ENCODE peak calls at places on chromosomes 1 and 21, in five cellular contexts. T, W, G, Q and B are unnamed samples. For H3K36me3, the result is how much of the 10 kb centered on the place peaks cover.

GRCh38 chr1:20630730-20631129 is 2.5 kb upstream of the PINK1 start:
- DNase-seq in T (no peak), G (no peak), Q (no peak), W (no peak), B (no peak)

GRCh38 chr1:87146986-87147385 is 181.7 kb upstream of the LMO4 start:
- DNase-seq in G (no peak), W (no peak), T (no peak), Q (no peak), B (no peak)

GRCh38 chr1:7485086-7485780 is 285.9 kb upstream of the VAMP3 start:
- DNase-seq in G (no peak), Q (no peak), W (no peak), T (no peak), B (no peak)

GRCh38 chr1:220956861-220957605 is 77.8 kb downstream of the HLX start:
- DNase-seq in Q (no peak), G (peak), W (no peak), T (no peak), B (peak)

GRCh38 chr1:156356262-156356874 is 12.6 kb upstream of the RHBG start:
- DNase-seq in G (no peak), Q (no peak), W (no peak), T (no peak), B (no peak)

GRCh38 chr1:181179980-181180964 is 91.8 kb downstream of the IER5 start:
- DNase-seq in T (no peak), Q (peak), G (peak), W (peak), B (no peak)

GRCh38 chr1:204735042-204735441 is 49.5 kb upstream of the LRRN2 start:
- DNase-seq in T (no peak), G (no peak), Q (no peak), W (no peak), B (no peak)

GRCh38 chr1:229371624-229372023 is 28.8 kb upstream of the CCSAP start:
- DNase-seq in T (no peak), W (no peak), G (no peak), Q (no peak), B (peak)

GRCh38 chr1:8712413-8713229 is 104.8 kb downstream of the RERE start:
- DNase-seq in T (no peak), W (no peak), Q (no peak), G (no peak), B (no peak)

GRCh38 chr1:175857756-175858155 is 114.4 kb upstream of the TNR start:
- DNase-seq in G (no peak), T (no peak), W (no peak), Q (no peak), B (no peak)

GRCh38 chr1:20634594-20635084 is 1.4 kb downstream of the PINK1 start:
- DNase-seq in Q (peak), T (peak), W (no peak), G (no peak), B (no peak)

GRCh38 chr1:63797056-63797726 is 23.4 kb downstream of the ROR1 start:
- DNase-seq in G (no peak), T (no peak), W (no peak), Q (no peak), B (no peak)

GRCh38 chr1:153277852-153278251 is 18.4 kb downstream of the LORICRIN start:
- DNase-seq in Q (no peak), W (no peak), T (no peak), G (no peak), B (no peak)

GRCh38 chr1:198157241-198157846 is 546 bp downstream of the NEK7 start:
- DNase-seq in T (peak), Q (peak), G (peak), W (peak), B (peak)

GRCh38 chr1:109687641-109688499 is at the start of gene GSTM1:
- DNase-seq in Q (peak), T (no peak), W (peak), G (no peak), B (no peak)

GRCh38 chr1:159868766-159869165 is 6.3 kb upstream of the VSIG8 start:
- DNase-seq in G (no peak), T (no peak), Q (no peak), W (no peak), B (no peak)

GRCh38 chr21:16775056-16775455 is 737.8 kb upstream of the CXADR start:
- DNase-seq in G (no peak), Q (no peak), T (no peak), W (no peak), B (no peak)

GRCh38 chr1:162502928-162503327 is 5.3 kb downstream of the UHMK1 start:
- DNase-seq in T (no peak), Q (no peak), G (no peak), W (no peak), B (no peak)

GRCh38 chr1:207828485-207829158 is 76.8 kb downstream of the CD46 start:
- DNase-seq in W (peak), T (peak), Q (peak), G (peak), B (peak)

GRCh38 chr1:115430717-115431116 is 92.7 kb upstream of the NGF start:
- DNase-seq in G (no peak), T (no peak), W (no peak), Q (no peak), B (no peak)

GRCh38 chr1:29648798-29649374 is 412.6 kb downstream of the PTPRU start:
- DNase-seq in G (no peak), Q (no peak), T (no peak), W (no peak), B (no peak)

GRCh38 chr1:182803846-182804245 is 14.3 kb downstream of the NPL start:
- DNase-seq in T (no peak), G (no peak), Q (no peak), W (no peak), B (no peak)

GRCh38 chr1:119774746-119775495 is 6.2 kb upstream of the HMGCS2 start:
- DNase-seq in G (no peak), T (no peak), Q (no peak), W (no peak), B (no peak)

GRCh38 chr1:226826479-226827245 is 43.8 kb upstream of the PSEN2 start:
- DNase-seq in T (no peak), G (no peak), Q (no peak), W (no peak), B (no peak)

GRCh38 chr21:38322551-38322950 is 65.8 kb downstream of the KCNJ15 start:
- DNase-seq in G (no peak), W (no peak), Q (no peak), T (no peak), B (no peak)

GRCh38 chr1:28509705-28510349 is 4.0 kb downstream of the RCC1 start:
- DNase-seq in Q (no peak), W (no peak), T (no peak), G (no peak), B (no peak)

GRCh38 chr1:244316407-244316806 is 135.3 kb downstream of the ADSS2 start:
- DNase-seq in T (peak), W (no peak), Q (no peak), G (no peak), B (no peak)

GRCh38 chr21:35113064-35113463 is 64.0 kb upstream of the RUNX1 start:
- DNase-seq in G (no peak), W (no peak), T (no peak), Q (no peak), B (no peak)

GRCh38 chr1:156677616-156678596 is 699 bp upstream of the NES start:
- DNase-seq in T (no peak), Q (peak), W (peak), G (peak), B (peak)

GRCh38 chr1:184791199-184791935 is 36.7 kb upstream of the EDEM3 start:
- DNase-seq in G (no peak), T (no peak), Q (no peak), W (no peak), B (no peak)

GRCh38 chr1:46692806-46693770 is 21.4 kb downstream of the TEX38 start:
- DNase-seq in W (no peak), T (no peak), Q (no peak), G (no peak), B (no peak)
- H3K36me3 ChIP-seq in W (under half), T (under half), Q (half or more), G (under half), B (half or more)

GRCh38 chr1:224411766-224412165 is 22.8 kb downstream of the WDR26 start:
- DNase-seq in W (no peak), G (no peak), Q (no peak), T (no peak), B (no peak)
- H3K36me3 ChIP-seq in W (under half), G (under half), Q (half or more), T (under half), B (half or more)

GRCh38 chr1:32047701-32048100 is 25.0 kb upstream of the TMEM39B start:
- DNase-seq in G (no peak), W (no peak), T (no peak), Q (no peak), B (no peak)
- H3K36me3 ChIP-seq in G (under half), W (under half), T (under half), Q (under half), B (half or more)

GRCh38 chr21:41745026-41745820 is 21.6 kb downstream of the RIPK4 start:
- DNase-seq in G (no peak), Q (no peak), T (no peak), W (no peak), B (no peak)

GRCh38 chr21:41746744-41747006 is 20.2 kb downstream of the RIPK4 start:
- DNase-seq in W (no peak), T (no peak), Q (no peak), G (no peak), B (no peak)

GRCh38 chr21:41744028-41744940 is 22.6 kb downstream of the RIPK4 start:
- DNase-seq in T (no peak), W (no peak), Q (no peak), G (no peak), B (no peak)

GRCh38 chr21:41747943-41748738 is 18.7 kb downstream of the RIPK4 start:
- DNase-seq in G (no peak), Q (no peak), T (no peak), W (no peak), B (no peak)

DNA sequence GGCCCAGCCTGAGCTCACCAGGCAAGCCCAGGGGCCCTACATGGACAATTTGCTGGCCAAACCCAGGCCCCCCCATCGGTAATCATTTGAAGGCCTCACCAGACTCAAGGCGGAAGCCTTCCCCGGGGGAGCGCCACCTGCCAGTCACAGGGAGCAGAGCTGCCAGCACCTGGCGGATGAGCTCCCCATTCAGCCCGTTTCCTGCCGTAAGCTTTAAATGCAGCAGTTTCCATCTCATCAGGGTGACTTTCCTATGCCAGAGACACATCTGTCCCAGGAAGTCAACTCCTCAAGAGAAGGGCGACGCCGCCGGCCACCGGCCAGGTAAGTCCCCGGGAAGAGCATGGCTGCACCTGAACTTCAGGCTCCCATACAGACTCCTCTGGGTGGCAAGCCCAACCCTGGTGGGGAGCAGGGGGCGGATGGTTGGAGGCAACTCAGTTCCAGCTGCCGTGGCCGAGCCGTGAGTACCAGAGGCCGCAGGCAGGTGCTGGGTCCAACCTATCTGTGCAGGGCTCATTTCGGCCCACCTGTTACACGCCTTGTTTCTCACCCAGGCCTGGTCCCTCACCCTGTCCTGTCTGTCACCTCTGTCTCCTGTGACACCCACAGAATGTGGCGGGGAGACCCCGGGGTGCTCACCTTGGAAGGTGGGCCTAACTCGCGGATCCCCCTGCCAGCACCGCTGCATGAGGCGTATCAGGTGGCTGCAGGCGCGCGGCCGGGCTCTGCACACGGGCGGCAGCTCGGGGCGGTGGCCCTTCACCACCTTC is 20.7 kb downstream of the RIPK4 start:
- DNase-seq in G (no peak), Q (no peak), T (no peak), W (no peak), B (no peak)
- H3K36me3 ChIP-seq in G (under half), Q (under half), T (under half), W (under half), B (under half)

GRCh38 chr1:88916883-88917282 is 25.5 kb upstream of the GTF2B start:
- DNase-seq in Q (no peak), W (no peak), T (no peak), G (no peak), B (no peak)

GRCh38 chr1:88917321-88918025 is 26.1 kb upstream of the GTF2B start:
- DNase-seq in W (no peak), Q (no peak), T (no peak), G (no peak), B (no peak)

GRCh38 chr1:88922214-88922613 is 30.8 kb upstream of the GTF2B start:
- DNase-seq in T (no peak), G (no peak), W (no peak), Q (no peak), B (no peak)

GRCh38 chr1:88923224-88923623 is 31.9 kb upstream of the GTF2B start:
- DNase-seq in G (no peak), W (no peak), Q (no peak), T (no peak), B (no peak)

DNA sequence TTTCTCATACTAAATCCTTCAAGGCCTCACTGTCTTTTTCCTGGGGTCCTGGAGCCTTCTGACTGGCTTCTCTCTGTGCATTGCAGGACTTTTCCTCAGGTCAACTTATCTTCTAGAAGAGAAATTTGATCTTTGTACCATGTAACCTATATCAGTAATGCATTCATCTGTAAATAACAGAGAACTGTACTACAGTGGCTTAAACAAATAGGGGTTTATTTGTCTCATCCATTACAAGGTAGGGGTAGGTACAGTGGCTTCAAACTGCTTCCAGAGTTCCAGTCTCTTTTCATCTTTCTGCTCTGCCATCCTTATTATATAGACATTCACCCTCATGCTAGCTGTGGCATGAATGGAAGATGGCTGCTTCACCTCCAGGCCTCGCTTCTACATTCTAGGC is 29.5 kb upstream of the GTF2B start:
- DNase-seq in W (no peak), Q (no peak), G (no peak), T (no peak), B (no peak)
- H3K36me3 ChIP-seq in W (under half), Q (under half), G (under half), T (under half), B (half or more)

DNA sequence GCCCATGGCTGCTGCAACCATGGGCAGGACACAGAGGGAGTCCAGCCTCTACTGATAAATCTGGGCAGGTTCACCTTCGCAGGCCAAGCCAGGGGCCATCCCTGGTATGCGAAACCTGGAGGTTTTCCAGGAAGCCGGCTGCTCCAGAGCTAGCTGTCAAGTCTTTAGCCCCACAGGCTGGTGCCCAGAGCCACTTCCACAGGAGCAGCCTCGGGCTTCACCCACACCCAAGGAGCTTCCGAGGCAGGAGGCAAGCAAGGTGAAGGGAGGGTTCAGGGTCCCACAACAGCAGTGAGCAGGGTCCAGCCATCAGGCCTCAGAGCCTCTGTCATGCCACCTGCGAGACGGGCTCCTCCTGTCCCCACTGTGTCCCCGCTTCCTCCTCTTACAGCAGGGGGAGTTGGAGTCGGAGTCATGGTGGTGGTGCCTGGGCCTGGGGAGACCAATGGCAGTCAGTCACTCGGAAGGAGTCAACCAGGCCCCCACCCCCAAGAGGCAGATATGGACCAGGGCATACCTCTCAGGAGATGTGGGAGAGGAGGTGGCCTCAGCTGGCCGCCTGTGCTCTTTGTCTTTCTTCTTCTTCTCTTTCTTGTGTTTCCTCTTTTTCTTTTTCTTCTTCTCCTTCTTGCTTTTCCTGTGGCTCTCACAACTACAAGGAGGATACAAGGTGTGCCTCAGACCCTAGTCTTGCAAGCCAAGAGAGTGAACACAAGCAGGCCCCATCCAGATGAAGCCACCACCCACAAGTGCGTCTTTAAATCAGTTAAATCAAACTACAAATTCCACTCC is 2.1 kb downstream of the C1orf35 start:
- DNase-seq in Q (peak), T (no peak), W (no peak), G (no peak), B (no peak)
- H3K36me3 ChIP-seq in Q (half or more), T (under half), W (under half), G (under half), B (half or more)

DNA sequence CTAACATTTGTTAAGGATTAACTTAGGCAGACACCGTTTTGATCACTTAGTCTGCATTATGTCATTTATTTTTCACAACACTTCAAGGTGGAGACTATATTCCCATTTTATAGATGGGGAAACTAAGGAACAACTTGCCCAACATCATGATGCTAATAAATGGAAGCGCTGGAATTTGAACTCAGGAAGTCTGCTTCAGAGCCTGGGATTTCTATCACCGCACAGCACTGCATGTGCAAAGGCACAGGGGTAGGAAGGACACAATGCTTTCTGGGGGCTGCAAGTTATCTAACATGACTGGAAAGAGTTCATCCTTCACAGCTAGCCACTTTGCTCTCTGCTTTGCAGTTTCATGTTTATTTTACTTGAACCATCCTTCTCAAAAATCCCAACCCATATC is 100.5 kb downstream of the UBR4 start:
- DNase-seq in Q (no peak), G (no peak), T (no peak), W (no peak), B (no peak)
- H3K36me3 ChIP-seq in Q (half or more), G (under half), T (half or more), W (under half), B (half or more)

DNA sequence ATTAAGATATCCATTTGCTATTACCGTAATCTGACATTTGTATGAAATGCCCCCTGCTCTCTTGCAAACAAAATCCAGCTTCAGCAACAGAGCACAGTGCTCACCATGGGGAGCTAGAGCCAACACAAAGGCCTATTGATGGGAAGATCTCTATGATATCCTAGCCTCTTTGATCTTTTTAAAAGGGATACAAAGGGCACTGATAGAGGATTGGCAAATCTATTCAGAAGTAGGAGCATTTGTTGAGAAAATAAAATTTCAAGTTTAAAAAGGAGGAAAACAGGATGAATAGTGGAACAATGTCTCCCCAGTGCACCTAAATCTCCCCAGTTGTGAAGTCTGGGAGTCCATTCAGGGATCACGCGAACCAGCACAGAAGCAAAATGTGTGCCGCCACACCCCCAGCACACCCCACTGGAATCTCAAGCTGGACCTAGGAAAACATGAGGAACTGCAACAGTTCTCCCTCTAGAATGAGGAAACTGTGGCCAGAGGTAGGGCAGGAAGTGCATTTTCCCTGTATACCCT is 32.2 kb downstream of the MRAP start:
- DNase-seq in G (no peak), T (no peak), Q (no peak), W (no peak), B (no peak)
- H3K36me3 ChIP-seq in G (under half), T (under half), Q (half or more), W (under half), B (half or more)

GRCh38 chr21:44312716-44313115 is 12.9 kb downstream of the PFKL start:
- DNase-seq in W (no peak), Q (no peak), T (no peak), G (no peak), B (no peak)
- H3K36me3 ChIP-seq in W (under half), Q (half or more), T (under half), G (under half), B (under half)

GRCh38 chr1:154550657-154551056 is 7.8 kb downstream of the UBE2Q1 start:
- DNase-seq in T (no peak), G (no peak), W (no peak), Q (no peak), B (no peak)
- H3K36me3 ChIP-seq in T (under half), G (under half), W (under half), Q (half or more), B (half or more)